ENCODE peak calls at places on chromosomes 5 and 9, in ten cellular contexts. O, U, E, B, N, I, K, P, H and F are unnamed samples.

GRCh38 chr9:81902191-81902590 is 26.0 kb upstream of the SPATA31D4 start:
- DNase-seq in I (peak; percentile 52), B (no peak), K (no peak), P (no peak), O (no peak), N (no peak), E (no peak), H (peak; percentile 51), U (no peak), F (no peak)

GRCh38 chr9:135889564-135890189 is 17.7 kb downstream of the CAMSAP1 start:
- DNase-seq in P (no peak), U (no peak), H (no peak), O (no peak), B (no peak), K (no peak), I (no peak), N (no peak), E (no peak), F (no peak)

GRCh38 chr9:112033237-112034215 is 136.9 kb downstream of the UGCG start:
- DNase-seq in H (no peak), O (no peak), P (no peak), N (no peak), E (no peak), U (no peak), K (peak; percentile 30), B (no peak), I (no peak), F (no peak)

GRCh38 chr9:134163374-134164196 is 779 bp downstream of the RNU6ATAC start:
- DNase-seq in B (peak; percentile 77), P (peak; percentile 71), O (peak; percentile 35), I (peak; percentile 22), N (peak; percentile 81), H (peak; percentile 46), K (no peak), E (no peak), U (peak; percentile 47), F (peak; percentile 92)

GRCh38 chr5:181037365-181037861 is 2.7 kb upstream of the BTNL9 start:
- DNase-seq in B (no peak), E (no peak), N (no peak), O (no peak), U (no peak), H (no peak), K (no peak), P (no peak), I (no peak), F (peak; percentile 23)

GRCh38 chr9:70553718-70554673 is 139.5 kb upstream of the KLF9 start:
- DNase-seq in P (no peak), E (no peak), K (no peak), U (peak; percentile 67), B (peak; percentile 19), N (no peak), I (peak; percentile 30), O (no peak), H (peak; percentile 63), F (no peak)

GRCh38 chr9:111621895-111622480 is 9.1 kb upstream of the DNAJC25 start:
- DNase-seq in K (peak; percentile 47), O (peak; percentile 39), P (peak; percentile 33), U (peak; percentile 50), E (peak; percentile 61), B (no peak), H (peak; percentile 72), I (peak; percentile 64), N (no peak), F (no peak)

GRCh38 chr5:85148701-85149100 is 764.0 kb upstream of the EDIL3 start:
- DNase-seq in E (no peak), U (no peak), I (no peak), N (no peak), P (no peak), O (no peak), B (no peak), H (no peak), K (no peak), F (no peak)

GRCh38 chr5:148912146-148912545 is 85.7 kb downstream of the ADRB2 start:
- DNase-seq in P (no peak), E (no peak), I (peak; percentile 18), U (no peak), N (no peak), K (no peak), H (peak; percentile 11), B (no peak), O (no peak), F (no peak)

GRCh38 chr5:153088538-153088937 is 401.9 kb upstream of the GRIA1 start:
- DNase-seq in H (no peak), N (no peak), O (no peak), P (no peak), K (no peak), B (no peak), U (no peak), E (no peak), I (no peak), F (no peak)

GRCh38 chr5:153099328-153099727 is 391.1 kb upstream of the GRIA1 start:
- DNase-seq in O (no peak), N (no peak), K (no peak), P (no peak), B (no peak), I (no peak), E (no peak), U (no peak), H (no peak), F (no peak)

GRCh38 chr5:153094333-153094732 is 396.1 kb upstream of the GRIA1 start:
- DNase-seq in H (no peak), N (no peak), O (no peak), E (no peak), U (no peak), I (no peak), K (no peak), B (no peak), P (no peak), F (no peak)
- H3K4me3 ChIP-seq in H (no peak overlapping the region), N (no peak overlapping the region), O (no peak overlapping the region), E (no peak overlapping the region), U (no peak overlapping the region), I (no peak overlapping the region), K (no peak overlapping the region), B (no peak overlapping the region), P (no peak overlapping the region), F (no peak overlapping the region)

GRCh38 chr9:100370064-100370723 is 17.5 kb upstream of the TEX10 start:
- DNase-seq in E (no peak), H (no peak), U (no peak), B (no peak), N (no peak), O (no peak), I (no peak), P (no peak), K (no peak), F (no peak)
- TF ChIP-seq CTCF in E (no peak), H (no peak), U (no peak), B (no peak), N (no peak), O (no peak), I (no peak), P (no peak), K (no peak), F (no peak)

GRCh38 chr5:43020294-43020711 is 19.8 kb downstream of the ANXA2R start:
- DNase-seq in N (no peak), E (no peak), U (no peak), P (no peak), B (no peak), I (peak; percentile 59), H (no peak), O (no peak), K (peak; percentile 23), F (peak; percentile 81)

GRCh38 chr5:43017438-43017820 is 22.7 kb downstream of the ANXA2R start:
- DNase-seq in O (no peak), B (peak; percentile 40), P (peak; percentile 54), U (no peak), N (peak; percentile 75), K (peak; percentile 35), H (peak; percentile 46), I (peak; percentile 55), E (no peak), F (peak; percentile 90)

GRCh38 chr5:43019293-43019614 is 20.9 kb downstream of the ANXA2R start:
- DNase-seq in B (no peak), E (no peak), H (no peak), O (no peak), N (no peak), I (no peak), K (no peak), P (no peak), U (peak; percentile 66), F (no peak)

GRCh38 chr5:43016217-43016779 is 23.8 kb downstream of the ANXA2R start:
- DNase-seq in K (no peak), O (no peak), U (no peak), I (no peak), H (no peak), P (no peak), E (no peak), N (no peak), B (no peak), F (no peak)

GRCh38 chr5:43019615-43020293 is 20.4 kb downstream of the ANXA2R start:
- DNase-seq in O (no peak), P (peak; percentile 85), H (peak; percentile 86), B (peak; percentile 61), K (peak; percentile 88), I (peak; percentile 91), U (peak; percentile 90), E (peak; percentile 88), N (peak; percentile 86), F (peak; percentile 93)
- H3K4me3 ChIP-seq in O (peak overlapping the region; percentile 21), P (peak overlapping the region; percentile 61), H (peak overlapping the region; percentile 54), B (peak overlapping the region; percentile 78), K (peak overlapping the region; percentile 86), I (peak overlapping the region; percentile 64), U (peak overlapping the region; percentile 63), E (peak overlapping the region; percentile 55), N (peak overlapping the region; percentile 70), F (peak overlapping the region; percentile 52)

GRCh38 chr9:78041971-78042370 is 10.4 kb upstream of the GNAQ start:
- DNase-seq in U (no peak), B (no peak), O (no peak), H (no peak), E (no peak), P (no peak), K (no peak), N (no peak), I (no peak), F (no peak)

GRCh38 chr9:78047106-78047505 is 15.5 kb upstream of the GNAQ start:
- DNase-seq in O (no peak), K (no peak), I (no peak), P (no peak), N (no peak), H (no peak), B (no peak), U (no peak), E (no peak), F (no peak)

GRCh38 chr9:78044886-78045285 is 13.3 kb upstream of the GNAQ start:
- DNase-seq in B (no peak), N (no peak), K (no peak), O (no peak), E (no peak), U (no peak), P (no peak), H (no peak), I (no peak), F (no peak)

GRCh38 chr9:78046120-78046519 is 14.5 kb upstream of the GNAQ start:
- DNase-seq in B (no peak), O (no peak), I (no peak), U (no peak), N (no peak), H (no peak), K (no peak), P (no peak), E (no peak), F (no peak)

DNA sequence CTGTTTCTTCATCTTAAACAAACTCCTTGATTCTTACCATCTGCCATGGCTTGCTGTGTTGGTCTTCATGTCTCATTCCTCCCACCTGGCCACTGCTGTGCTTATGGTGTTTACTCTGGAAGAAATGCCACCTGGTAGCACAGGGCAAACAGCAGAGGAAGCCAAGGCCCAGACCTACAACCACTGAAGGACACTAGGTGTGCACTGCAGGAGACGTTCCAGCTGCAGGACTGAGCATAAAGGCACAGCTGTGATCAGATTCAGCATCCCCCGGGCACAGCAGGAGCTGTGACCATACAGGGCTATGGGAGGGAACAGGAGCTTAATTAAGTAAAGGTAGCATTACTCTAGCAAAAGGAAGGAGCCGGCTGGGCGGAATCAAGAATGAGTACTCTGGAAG is 12.6 kb upstream of the GNAQ start:
- DNase-seq in O (no peak), P (no peak), H (no peak), N (no peak), B (no peak), I (no peak), E (no peak), U (no peak), K (no peak), F (no peak)
- TF ChIP-seq CTCF in O (no peak), P (no peak), H (no peak), N (no peak), B (no peak), I (no peak), E (no peak), U (no peak), K (no peak), F (no peak)